ENCODE peak calls at places on chromosomes 12 and 14, in ten cellular contexts. N is RWPE1; V is neural progenitor cell; G is AG04450; R is left ventricle myocardium inferior; T is PC-3; C is IMR-90; M is caudate nucleus; S is CD4-positive, alpha-beta T cell; X is body of pancreas. P is an unnamed sample.

GRCh38 chr12:121288941-121289340 is 7.6 kb downstream of the CAMKK2 start:
- DNase-seq in T (no peak), G (no peak), C (no peak), N (no peak), V (no peak), R (no peak), X (no peak), M (no peak), S (no peak), P (no peak)

GRCh38 chr12:14185441-14186192 is 179.9 kb upstream of the ATF7IP start:
- DNase-seq in M (no peak), X (peak), R (no peak), S (no peak), V (peak), G (peak), T (peak), N (peak), C (peak), P (peak)

GRCh38 chr14:88476375-88476774 is 78.4 kb downstream of the PTPN21 start:
- DNase-seq in V (no peak), R (no peak), S (no peak), C (no peak), X (no peak), T (peak), N (no peak), G (no peak), M (no peak), P (no peak)

GRCh38 chr14:21978999-21979314 is 305.3 kb upstream of the OR4E1 start:
- DNase-seq in M (no peak), R (no peak), V (no peak), T (no peak), N (no peak), X (no peak), G (no peak), C (no peak), S (no peak), P (no peak)

GRCh38 chr12:43131304-43131703 is 420.7 kb downstream of the ADAMTS20 start:
- DNase-seq in C (no peak), S (no peak), X (no peak), T (no peak), M (no peak), G (no peak), R (no peak), N (no peak), V (peak), P (no peak)

GRCh38 chr14:105851716-105852377 is 325.5 kb downstream of the TMEM121 start:
- DNase-seq in G (no peak), R (no peak), V (no peak), X (peak), N (no peak), T (no peak), S (no peak), M (no peak), C (no peak), P (no peak)

GRCh38 chr14:21940887-21941855 is 267.6 kb upstream of the OR4E1 start:
- DNase-seq in N (peak), M (no peak), G (no peak), C (peak), V (peak), S (peak), T (peak), R (no peak), X (peak), P (peak)

GRCh38 chr14:31127690-31128089 is 79.9 kb downstream of the HECTD1 start:
- DNase-seq in N (no peak), V (no peak), T (no peak), M (no peak), X (no peak), S (no peak), G (no peak), R (no peak), C (no peak), P (no peak)

GRCh38 chr12:57430931-57431566 is at the start of gene R3HDM2:
- DNase-seq in X (peak), V (peak), G (peak), S (peak), T (peak), R (peak), M (peak), N (peak), C (peak), P (peak)

GRCh38 chr12:108634225-108634795 is 616 bp upstream of the SELPLG start:
- DNase-seq in M (no peak), S (peak), T (peak), G (no peak), C (no peak), V (no peak), N (no peak), X (no peak), R (no peak), P (no peak)

GRCh38 chr12:3972576-3972975 is 99.4 kb upstream of the PARP11 start:
- DNase-seq in G (no peak), S (peak), N (no peak), M (no peak), R (no peak), X (no peak), V (no peak), C (no peak), T (no peak), P (no peak)

GRCh38 chr12:110543252-110543959 is 39.7 kb downstream of the PPTC7 start:
- DNase-seq in G (no peak), M (no peak), T (peak), V (no peak), S (no peak), N (peak), X (peak), R (peak), C (peak), P (peak)

GRCh38 chr12:5912011-5912410 is 33.0 kb downstream of the ANO2 start:
- DNase-seq in M (no peak), S (no peak), G (no peak), N (no peak), T (no peak), C (no peak), X (no peak), V (no peak), R (no peak), P (no peak)

GRCh38 chr14:67722293-67722692 is 20.6 kb downstream of the RDH12 start:
- DNase-seq in S (no peak), T (no peak), X (peak), C (peak), M (peak), V (peak), G (no peak), R (peak), N (no peak), P (peak)

GRCh38 chr14:75123991-75124390 is 2.9 kb downstream of the NEK9 start:
- DNase-seq in R (no peak), C (peak), N (peak), G (no peak), S (peak), T (peak), X (no peak), M (no peak), V (no peak), P (peak)

GRCh38 chr14:74941676-74942097 is 13.7 kb downstream of the PGF start:
- DNase-seq in S (peak), V (no peak), M (peak), C (peak), N (no peak), G (no peak), T (no peak), X (no peak), R (peak), P (peak)

GRCh38 chr12:74408601-74409166 is 129.0 kb upstream of the ATXN7L3B start:
- DNase-seq in G (no peak), M (no peak), X (no peak), N (no peak), V (peak), S (no peak), C (no peak), T (no peak), R (no peak), P (no peak)

GRCh38 chr12:2374092-2374740 is 321.4 kb downstream of the CACNA1C start:
- DNase-seq in X (no peak), S (no peak), M (no peak), R (no peak), N (no peak), G (no peak), V (no peak), C (peak), T (no peak), P (no peak)

GRCh38 chr12:57887631-57888406 is 41.3 kb upstream of the CTDSP2 start:
- DNase-seq in C (peak), V (no peak), M (peak), T (peak), G (no peak), N (peak), X (no peak), S (no peak), R (no peak), P (peak)

GRCh38 chr14:45251912-45252311 is 1.1 kb downstream of the MIS18BP1 start:
- DNase-seq in S (no peak), T (peak), G (no peak), N (peak), M (no peak), X (no peak), C (peak), V (peak), R (no peak), P (peak)

GRCh38 chr14:95307402-95308041 is 12.2 kb downstream of the CLMN start:
- DNase-seq in G (no peak), N (no peak), S (no peak), C (no peak), M (no peak), R (peak), V (no peak), X (peak), T (no peak), P (peak)

GRCh38 chr12:105106621-105107020 is 910 bp upstream of the WASHC4 start:
- DNase-seq in N (no peak), S (no peak), X (no peak), T (peak), M (no peak), V (no peak), C (no peak), G (no peak), R (no peak), P (no peak)

GRCh38 chr12:9782547-9783382 is 22.1 kb upstream of the CD69 start:
- DNase-seq in S (no peak), C (no peak), T (no peak), V (no peak), X (no peak), R (no peak), G (no peak), M (no peak), N (no peak), P (no peak)

GRCh38 chr12:112939761-112940357 is 1.6 kb downstream of the OAS3 start:
- DNase-seq in S (no peak), T (no peak), G (no peak), X (no peak), N (no peak), R (no peak), C (no peak), V (no peak), M (no peak), P (no peak)

GRCh38 chr14:53537421-53538315 is 384.5 kb upstream of the DDHD1 start:
- DNase-seq in V (no peak), X (no peak), M (no peak), N (no peak), T (no peak), R (no peak), C (peak), S (no peak), G (peak), P (peak)

GRCh38 chr14:47557894-47558293 is 117.5 kb downstream of the MDGA2 start:
- DNase-seq in C (no peak), T (peak), M (no peak), G (no peak), N (no peak), X (no peak), R (no peak), S (no peak), V (no peak), P (no peak)

GRCh38 chr12:129871991-129872969 is 31.5 kb downstream of the TMEM132D start:
- DNase-seq in X (no peak), V (peak), G (no peak), T (no peak), M (no peak), C (no peak), S (no peak), R (no peak), N (no peak), P (no peak)

GRCh38 chr12:56988207-56988739 is 18.1 kb downstream of the ZBTB39 start:
- DNase-seq in T (no peak), R (no peak), S (no peak), C (no peak), N (no peak), G (no peak), V (no peak), X (no peak), M (no peak), P (peak)

GRCh38 chr14:99968156-99968920 is 96.9 kb upstream of the EVL start:
- DNase-seq in V (no peak), M (no peak), N (no peak), G (peak), X (no peak), T (peak), C (peak), S (no peak), R (no peak), P (no peak)

GRCh38 chr12:12821975-12822374 is 8.8 kb downstream of the DDX47 start:
- DNase-seq in G (no peak), N (no peak), R (no peak), X (no peak), T (no peak), S (no peak), V (no peak), C (no peak), M (no peak), P (no peak)

GRCh38 chr12:90250766-90251165 is 542.1 kb upstream of the ATP2B1 start:
- DNase-seq in C (no peak), V (no peak), N (no peak), X (no peak), T (peak), S (no peak), G (no peak), R (no peak), M (no peak), P (no peak)

GRCh38 chr12:132717531-132718387 is 7.1 kb downstream of the PGAM5 start:
- DNase-seq in V (no peak), N (no peak), C (no peak), G (no peak), S (no peak), R (no peak), T (no peak), X (no peak), M (no peak), P (no peak)

GRCh38 chr12:51389302-51389999 is 1.8 kb downstream of the GALNT6 start:
- DNase-seq in C (peak), S (no peak), R (no peak), N (no peak), V (no peak), M (no peak), X (no peak), G (peak), T (peak), P (no peak)

GRCh38 chr12:85711735-85712390 is 124.3 kb downstream of the RASSF9 start:
- DNase-seq in C (no peak), X (no peak), T (no peak), M (no peak), R (peak), S (no peak), N (no peak), V (no peak), G (no peak), P (no peak)

GRCh38 chr12:6266431-6267006 is 44.0 kb upstream of the PLEKHG6 start:
- DNase-seq in N (no peak), X (no peak), T (no peak), G (no peak), R (no peak), M (no peak), C (no peak), S (no peak), V (no peak), P (no peak)

GRCh38 chr12:46602474-46602873 is 223.3 kb downstream of the SLC38A4 start:
- DNase-seq in T (no peak), V (no peak), X (no peak), S (no peak), G (no peak), N (no peak), M (no peak), C (no peak), R (no peak), P (no peak)

GRCh38 chr12:94172031-94172430 is 23.7 kb downstream of the PLXNC1 start:
- DNase-seq in X (no peak), V (peak), G (no peak), T (peak), R (no peak), N (no peak), C (peak), S (no peak), M (no peak), P (no peak)

GRCh38 chr12:68119724-68120211 is 39.8 kb downstream of the IFNG start:
- DNase-seq in T (peak), N (peak), S (peak), G (no peak), X (no peak), C (no peak), R (no peak), M (no peak), V (no peak), P (no peak)
- H3K27ac ChIP-seq in T (no peak), N (no peak), S (no peak), G (no peak), X (no peak), C (no peak), R (no peak), M (no peak), V (no peak), P (no peak)

DNA sequence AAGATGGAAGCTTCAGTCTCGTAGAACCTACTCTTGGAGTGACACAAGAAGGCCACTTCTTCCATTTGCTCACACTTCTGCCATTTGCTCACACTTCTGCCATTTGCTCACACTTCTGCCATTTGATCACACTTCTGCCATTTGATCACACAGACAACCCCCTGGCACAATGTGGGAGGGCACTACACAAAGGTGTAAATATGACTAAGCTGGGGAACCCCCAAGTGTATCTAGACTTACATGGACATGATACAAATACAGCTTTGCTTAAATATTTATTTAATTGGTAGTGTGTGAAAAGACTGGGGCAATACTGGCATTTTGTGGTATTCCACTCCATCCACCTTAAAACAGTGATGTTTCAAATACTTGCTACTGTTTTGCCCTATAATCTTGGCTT is 296.2 kb upstream of the PPFIA2 start:
- DNase-seq in R (no peak), S (no peak), M (no peak), V (no peak), X (no peak), G (no peak), T (no peak), N (no peak), C (no peak), P (no peak)
- H3K27ac ChIP-seq in R (no peak), S (no peak), M (no peak), V (no peak), X (no peak), G (no peak), T (no peak), N (no peak), C (no peak), P (no peak)

GRCh38 chr12:52951126-52951525 is 2.2 kb downstream of the KRT18 start:
- DNase-seq in N (no peak), V (no peak), M (no peak), R (no peak), S (no peak), T (no peak), G (no peak), X (no peak), C (no peak), P (no peak)

GRCh38 chr12:52951640-52952039 is 2.7 kb downstream of the KRT18 start:
- DNase-seq in N (no peak), T (no peak), R (no peak), C (no peak), M (no peak), G (no peak), X (no peak), S (no peak), V (no peak), P (no peak)

GRCh38 chr12:52950553-52950952 is 1.6 kb downstream of the KRT18 start:
- DNase-seq in C (no peak), N (no peak), G (no peak), M (no peak), R (no peak), T (no peak), X (no peak), S (no peak), V (no peak), P (no peak)

GRCh38 chr12:52947738-52948423 is 1.0 kb upstream of the KRT18 start:
- DNase-seq in N (no peak), M (no peak), T (no peak), V (no peak), X (no peak), R (no peak), C (no peak), G (no peak), S (no peak), P (no peak)

GRCh38 chr12:52949413-52950331 is 754 bp downstream of the KRT18 start:
- DNase-seq in R (no peak), S (no peak), N (peak), X (peak), T (peak), V (peak), M (no peak), G (peak), C (peak), P (no peak)
- H3K27ac ChIP-seq in R (peak), S (no peak), N (peak), X (peak), T (peak), V (no peak), M (no peak), G (peak), C (peak), P (peak)

GRCh38 chr12:66010787-66011547 is 119.6 kb downstream of the LLPH start:
- DNase-seq in X (no peak), T (no peak), V (no peak), C (no peak), S (no peak), R (no peak), G (no peak), M (no peak), N (no peak), P (no peak)

GRCh38 chr12:66008985-66009384 is 121.6 kb downstream of the LLPH start:
- DNase-seq in S (no peak), N (no peak), V (no peak), X (no peak), T (no peak), C (no peak), M (no peak), G (no peak), R (no peak), P (peak)

GRCh38 chr12:66014818-66015217 is 115.7 kb downstream of the LLPH start:
- DNase-seq in V (no peak), S (no peak), G (peak), M (no peak), X (no peak), T (peak), R (no peak), N (peak), C (peak), P (peak)

GRCh38 chr12:66011731-66012130 is 118.8 kb downstream of the LLPH start:
- DNase-seq in X (no peak), M (no peak), C (peak), G (no peak), V (no peak), S (no peak), N (no peak), T (no peak), R (no peak), P (no peak)

DNA sequence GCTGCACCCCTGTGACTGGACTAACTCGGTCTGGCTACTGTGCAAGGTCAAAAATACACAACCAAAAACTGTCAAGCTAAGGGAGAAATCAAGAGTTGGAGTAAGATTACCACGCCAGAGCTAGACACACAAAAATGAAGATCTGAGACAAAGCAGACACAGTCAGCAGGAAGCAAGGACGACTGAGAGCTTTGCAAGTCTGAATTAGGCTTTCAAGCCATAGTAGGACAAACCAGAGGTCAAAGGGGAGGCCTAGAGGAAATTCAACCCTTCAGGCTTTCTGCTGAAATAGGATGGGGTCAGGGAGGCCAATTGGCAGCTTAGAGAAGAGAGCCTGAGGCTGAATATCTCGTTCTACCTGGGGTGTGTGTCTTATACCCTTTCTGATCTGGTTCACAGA is 117.3 kb downstream of the LLPH start:
- DNase-seq in C (no peak), G (no peak), M (no peak), T (no peak), V (peak), S (no peak), N (no peak), R (no peak), X (no peak), P (no peak)
- H3K27ac ChIP-seq in C (no peak), G (no peak), M (no peak), T (no peak), V (no peak), S (no peak), N (no peak), R (no peak), X (no peak), P (peak)